ENCODE peak calls at places on chromosomes 3 and 15, in four cellular contexts. V is Peyer's patch; A is effector memory CD4-positive, alpha-beta T cell; I is A549. P is an unnamed sample. For H3K9me3, the result is how much of the 10 kb centered on the place peaks cover.

GRCh38 chr3:191257286-191257685 is 58.2 kb downstream of the OSTN start:
- DNase-seq in A (no peak), I (no peak), V (no peak), P (no peak)

GRCh38 chr3:183268361-183268760 is 15.3 kb downstream of the B3GNT5 start:
- DNase-seq in A (no peak), V (no peak), I (no peak), P (no peak)

GRCh38 chr3:5197470-5198312 is 10.2 kb downstream of the EDEM1 start:
- DNase-seq in I (no peak), A (peak), V (peak), P (peak)

GRCh38 chr3:38579551-38580449 is 69.7 kb downstream of the SCN5A start:
- DNase-seq in A (no peak), I (no peak), V (peak), P (no peak)

GRCh38 chr3:55893045-55893664 is 406.0 kb upstream of the WNT5A start:
- DNase-seq in I (no peak), V (no peak), A (no peak), P (no peak)

GRCh38 chr3:126517291-126517951 is at the start of gene UROC1:
- DNase-seq in V (no peak), A (no peak), I (no peak), P (no peak)

GRCh38 chr3:170836491-170836890 is 33.5 kb downstream of the RPL22L1 start:
- DNase-seq in I (no peak), V (no peak), A (no peak), P (no peak)

GRCh38 chr3:71504250-71505036 is 79.1 kb downstream of the FOXP1 start:
- DNase-seq in V (no peak), I (peak), A (no peak), P (peak)

GRCh38 chr3:8658326-8659212 is 14.0 kb upstream of the SSUH2 start:
- DNase-seq in V (peak), A (no peak), I (peak), P (no peak)

GRCh38 chr3:194095464-194095863 is 40.5 kb upstream of the HES1 start:
- DNase-seq in I (no peak), A (no peak), V (peak), P (peak)

GRCh38 chr15:96273317-96274086 is 57.0 kb upstream of the NR2F2 start:
- DNase-seq in A (no peak), V (no peak), I (peak), P (no peak)

GRCh38 chr15:47756872-47757271 is 39.6 kb downstream of the SEMA6D start:
- DNase-seq in V (peak), I (no peak), A (no peak), P (no peak)

GRCh38 chr15:101554115-101554915 is 64.8 kb upstream of the PCSK6 start:
- DNase-seq in A (no peak), I (no peak), V (no peak), P (no peak)

GRCh38 chr3:9553949-9554513 is 409 bp upstream of the LHFPL4 start:
- DNase-seq in A (no peak), V (no peak), I (no peak), P (no peak)

GRCh38 chr15:74374648-74375302 is 7.3 kb upstream of the CYP11A1 start:
- DNase-seq in V (no peak), I (no peak), A (no peak), P (no peak)

GRCh38 chr15:31177936-31178335 is 76.4 kb upstream of the TRPM1 start:
- DNase-seq in A (no peak), V (no peak), I (no peak), P (no peak)

GRCh38 chr3:143183668-143183970 is 64.0 kb downstream of the CHST2 start:
- DNase-seq in V (no peak), I (no peak), A (no peak), P (no peak)

GRCh38 chr3:13420051-13420816 is at the start of gene NUP210:
- DNase-seq in V (peak), A (peak), I (peak), P (peak)

GRCh38 chr3:4996223-4996765 is 17.1 kb downstream of the BHLHE40 start:
- DNase-seq in A (no peak), I (no peak), V (peak), P (no peak)

GRCh38 chr15:77527164-77527778 is 105.4 kb downstream of the LINGO1 start:
- DNase-seq in V (no peak), A (no peak), I (no peak), P (no peak)

GRCh38 chr15:23759964-23760363 is 72.9 kb upstream of the NDN start:
- DNase-seq in V (no peak), A (no peak), I (no peak), P (no peak)

GRCh38 chr3:66428733-66429132 is 72.1 kb downstream of the LRIG1 start:
- DNase-seq in I (peak), A (no peak), V (peak), P (no peak)

GRCh38 chr15:81091889-81092558 is 42.0 kb upstream of the CFAP161 start:
- DNase-seq in V (no peak), I (no peak), A (no peak), P (no peak)

DNA sequence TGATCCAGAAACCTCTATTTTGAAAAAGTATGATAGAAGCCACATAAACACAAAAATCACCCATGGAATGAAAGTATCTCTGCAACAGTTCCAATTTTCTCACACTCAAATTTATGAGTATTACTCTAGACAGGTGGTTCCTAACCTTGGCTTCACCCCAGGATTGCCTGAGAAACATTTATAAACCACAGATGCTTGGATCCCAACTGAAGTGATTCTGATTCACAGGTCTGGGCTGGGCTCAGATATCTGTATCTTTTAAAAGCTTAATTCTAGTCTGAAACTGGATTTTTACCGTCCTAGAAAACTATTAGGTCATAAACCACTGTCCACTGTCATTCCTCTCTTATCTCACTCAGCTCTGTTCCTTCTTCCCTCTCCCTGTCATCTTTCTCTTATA is 7.4 kb upstream of the SST start:
- DNase-seq in A (no peak), I (no peak), V (no peak), P (no peak)
- H3K4me3 ChIP-seq in A (no peak), I (no peak), V (no peak), P (no peak)

DNA sequence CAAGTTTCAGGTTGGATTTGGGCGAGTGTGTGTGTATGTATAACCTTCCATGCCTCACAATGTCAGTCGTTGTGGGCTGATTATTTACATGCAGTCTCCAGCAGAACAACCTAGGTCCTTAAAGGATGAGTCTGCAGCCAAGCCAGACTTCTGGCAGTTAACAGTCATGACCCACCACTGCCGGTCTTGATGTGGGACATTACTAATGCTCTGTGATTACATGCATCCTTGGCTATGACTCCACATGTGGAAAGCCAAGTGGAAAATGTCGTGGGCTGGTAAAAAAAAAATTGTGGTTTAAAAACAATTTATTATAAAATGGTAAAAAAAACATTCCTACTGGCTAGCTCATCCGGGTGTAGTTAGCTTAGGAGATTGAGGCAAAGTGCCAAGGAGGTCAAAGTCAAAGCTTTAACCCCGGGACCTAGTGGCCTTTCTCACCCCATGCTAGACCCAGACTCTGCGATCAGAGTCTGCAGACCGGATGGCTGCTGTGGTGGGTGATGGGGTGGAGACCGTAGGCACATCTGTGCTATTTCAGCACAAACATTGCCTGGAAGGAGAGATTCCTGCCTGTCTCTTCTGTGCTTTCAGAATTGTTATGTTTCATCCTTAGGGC is 6.8 kb downstream of the RARRES1 start:
- DNase-seq in V (peak), I (peak), A (no peak), P (no peak)
- H3K9me3 ChIP-seq in V (under half), I (under half), A (under half), P (under half)

GRCh38 chr3:48502728-48503168 is 1.2 kb downstream of the SHISA5 start:
- DNase-seq in I (no peak), A (no peak), V (no peak), P (no peak)
- H3K4me3 ChIP-seq in I (no peak), A (peak), V (no peak), P (peak)

DNA sequence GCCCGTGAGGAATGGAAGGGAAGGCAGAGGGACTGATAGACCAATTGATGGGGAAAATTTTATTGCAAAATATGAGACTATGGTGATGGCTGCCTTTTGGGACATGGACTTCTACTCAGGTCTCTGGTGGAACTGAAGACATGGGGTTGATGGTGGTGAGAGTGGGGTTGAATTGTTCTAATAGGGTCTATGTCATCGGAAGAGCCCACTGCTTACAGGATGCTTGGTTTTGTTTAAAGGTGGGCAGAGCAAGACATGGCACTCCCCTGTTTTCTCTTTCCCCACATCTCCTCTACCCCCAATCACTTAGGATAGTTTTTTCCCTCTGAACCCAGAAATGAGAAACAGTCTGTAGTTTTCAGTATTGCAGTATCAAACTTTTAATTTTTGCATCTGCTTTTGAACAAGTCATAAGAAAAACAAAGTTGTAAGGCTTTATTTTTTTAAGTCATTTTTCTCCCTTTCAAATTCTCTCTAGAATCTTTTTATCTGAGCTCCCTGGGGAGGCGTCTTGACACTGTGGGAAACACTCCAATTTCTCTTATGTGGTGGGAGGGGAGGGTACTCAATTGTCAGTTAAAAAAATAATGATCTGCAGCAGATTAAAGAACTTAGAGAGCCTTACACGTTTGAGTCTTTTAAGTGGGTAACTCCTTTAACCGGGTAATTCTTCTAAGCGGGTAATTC is 276.2 kb upstream of the TBC1D5 start:
- DNase-seq in I (no peak), A (no peak), V (no peak), P (no peak)
- H3K9me3 ChIP-seq in I (under half), A (under half), V (under half), P (under half)

GRCh38 chr3:118806423-118806822 is 228.2 kb downstream of the IGSF11 start:
- DNase-seq in I (no peak), V (no peak), A (no peak), P (no peak)
- H3K4me3 ChIP-seq in I (no peak), V (no peak), A (no peak), P (no peak)

DNA sequence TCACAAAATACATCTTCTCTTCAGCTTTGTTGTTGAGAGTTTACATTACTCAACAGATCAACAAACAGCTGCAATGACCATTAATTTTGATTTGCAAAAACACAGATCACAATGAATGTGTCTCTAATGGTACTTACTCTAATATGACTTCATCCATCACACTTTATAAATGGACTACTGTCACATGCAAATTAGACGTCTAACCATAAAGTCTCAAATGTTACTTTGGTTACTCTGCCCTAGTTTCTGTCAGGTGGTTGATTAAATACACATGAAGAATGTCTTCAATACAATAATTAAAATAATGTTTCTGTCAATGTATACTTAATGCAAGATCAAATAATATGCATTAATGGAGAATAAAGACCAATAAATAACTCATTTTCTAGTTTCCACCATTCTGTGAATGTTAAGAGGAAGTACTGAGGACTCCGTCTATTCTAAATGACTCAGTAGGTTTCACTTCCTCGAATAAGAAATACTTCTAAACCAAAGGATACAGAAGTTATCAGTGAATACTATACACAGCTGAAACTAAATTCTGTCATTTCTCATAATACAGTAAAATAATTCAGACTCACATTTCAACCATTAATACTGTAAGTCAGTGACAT is 145.8 kb downstream of the CBLB start:
- DNase-seq in V (no peak), A (no peak), I (no peak), P (no peak)
- H3K9me3 ChIP-seq in V (under half), A (under half), I (under half), P (under half)

P was measured in CD4-positive, CD25-positive, alpha-beta regulatory T cell.